ENCODE peak calls at places on chromosomes 5 and 9, in six cellular contexts. C is SK-N-SH, E is A549, H is IMR-90, Z is HepG2, S is H1. J is an unnamed sample.

GRCh38 chr9:137748311-137748710 is 129.3 kb upstream of the CACNA1B start:
- DNase-seq in Z (no peak), C (no peak), H (no peak), S (no peak), E (no peak), J (no peak)

GRCh38 chr5:91110709-91111108 is 272.4 kb downstream of the ARRDC3 start:
- DNase-seq in E (no peak), Z (no peak), C (no peak), S (no peak), H (peak), J (no peak)

GRCh38 chr5:175516933-175517823 is 38.8 kb downstream of the SFXN1 start:
- DNase-seq in Z (no peak), H (no peak), E (no peak), S (no peak), C (no peak), J (no peak)

GRCh38 chr5:72649449-72649848 is 142.2 kb upstream of the ZNF366 start:
- DNase-seq in E (no peak), S (no peak), Z (no peak), H (peak), C (no peak), J (no peak)

GRCh38 chr9:4080889-4081548 is 218.8 kb downstream of the GLIS3 start:
- DNase-seq in Z (no peak), E (no peak), H (peak), S (no peak), C (peak), J (peak)

GRCh38 chr5:171673328-171673727 is 112.3 kb upstream of the SMIM23 start:
- DNase-seq in E (no peak), S (peak), C (peak), Z (no peak), H (no peak), J (no peak)

GRCh38 chr5:62614355-62614754 is 35.7 kb downstream of the LRRC70 start:
- DNase-seq in Z (no peak), C (no peak), E (no peak), S (no peak), H (no peak), J (no peak)

GRCh38 chr5:156684216-156684615 is 165.9 kb upstream of the PPP1R2B start:
- DNase-seq in S (no peak), Z (peak), E (no peak), H (no peak), C (no peak), J (no peak)

GRCh38 chr9:35689601-35690446 is at the start of gene TPM2:
- DNase-seq in H (peak), Z (no peak), C (peak), E (peak), S (peak), J (peak)

GRCh38 chr9:35689351-35689600 is 449 bp downstream of the TPM2 start:
- DNase-seq in C (no peak), H (no peak), S (no peak), E (peak), Z (no peak), J (no peak)

GRCh38 chr9:35691325-35691631 is 1.6 kb upstream of the TPM2 start:
- DNase-seq in H (no peak), S (no peak), Z (no peak), C (no peak), E (peak), J (no peak)

GRCh38 chr9:35691757-35692301 is 2.1 kb upstream of the TPM2 start:
- DNase-seq in H (no peak), C (no peak), E (no peak), Z (no peak), S (no peak), J (peak)

DNA sequence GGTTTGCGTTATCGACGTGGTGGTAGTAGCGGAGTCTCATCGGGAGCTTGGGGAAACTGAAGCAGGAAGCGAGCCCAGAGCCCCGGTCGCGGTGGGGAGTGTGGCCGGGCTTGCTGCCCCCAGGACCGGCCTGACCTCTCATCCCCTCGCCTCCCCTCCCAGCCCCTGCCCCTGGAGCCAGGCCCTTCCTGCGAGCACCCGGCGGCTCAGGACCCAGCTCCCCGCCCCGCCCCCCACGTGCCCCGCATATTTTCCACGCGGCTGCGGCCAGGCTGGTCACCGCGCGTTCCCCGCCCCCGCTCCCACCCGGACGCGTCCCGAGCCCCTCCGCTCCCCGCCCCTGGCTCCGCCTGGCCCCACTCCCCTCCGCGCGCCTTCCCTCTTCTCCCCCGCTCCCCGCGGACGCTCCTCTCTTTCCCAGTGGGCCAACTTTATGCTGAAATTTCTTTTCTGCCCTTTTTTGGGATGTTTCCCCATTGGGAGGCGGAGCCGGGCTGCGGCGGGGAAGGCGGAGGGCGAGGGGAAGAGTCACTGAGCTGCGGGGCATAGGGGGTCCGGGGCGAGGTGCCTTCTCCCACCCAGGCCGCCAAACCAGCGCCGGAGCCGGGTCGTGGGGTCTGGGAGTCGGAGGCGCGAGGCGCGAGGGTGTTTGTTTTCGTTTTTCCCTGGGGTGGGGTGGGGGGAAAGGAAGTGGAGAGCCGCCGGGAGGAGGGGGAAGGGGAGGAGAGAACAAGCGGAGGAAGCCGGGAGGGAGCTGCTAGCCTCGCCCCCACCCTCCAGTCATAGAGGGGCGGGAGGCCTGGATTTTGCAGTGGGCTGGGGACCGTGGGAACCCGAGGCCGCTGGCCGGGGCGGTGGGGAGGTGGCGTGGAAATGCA is 961 bp upstream of the TPM2 start:
- DNase-seq in C (peak), S (peak), H (peak), Z (no peak), E (peak), J (peak)
- TF ChIP-seq USF2 in C (no peak), S (no peak), H (peak), Z (no peak), E (no peak), J (no peak)

DNA sequence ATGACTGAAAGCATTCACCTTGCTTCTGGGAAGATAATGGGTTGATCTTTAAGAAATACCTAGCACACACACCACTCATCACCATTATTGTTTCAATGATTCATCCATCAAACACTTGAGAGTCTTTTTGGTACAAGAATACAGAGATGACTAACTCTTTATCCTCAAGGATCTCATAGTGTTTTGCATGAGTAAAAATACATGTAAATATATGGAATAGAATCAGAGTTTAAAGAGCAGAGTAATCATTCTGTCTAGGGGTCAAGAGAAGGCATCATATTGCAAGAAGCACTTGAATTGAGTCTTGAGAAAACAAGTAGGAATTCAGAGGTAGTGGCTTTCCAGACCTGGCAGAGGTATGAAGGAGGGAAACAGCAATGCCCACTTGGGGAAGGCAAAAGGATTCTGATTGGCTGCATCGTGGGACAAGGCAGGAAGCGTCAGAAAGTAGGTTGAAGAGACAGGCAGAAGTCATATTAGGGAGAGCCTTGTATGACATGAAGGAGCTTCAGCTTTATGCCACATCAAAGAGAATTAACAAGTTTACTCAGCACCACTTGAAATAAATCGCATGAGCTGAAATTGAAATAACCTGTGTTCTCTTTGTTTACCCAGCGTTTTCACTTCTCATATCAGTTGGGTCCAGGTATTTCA is 542.5 kb downstream of the TLE1 start:
- DNase-seq in H (peak), C (no peak), Z (no peak), E (peak), S (no peak), J (no peak)
- TF ChIP-seq USF2 in H (no peak), C (no peak), Z (no peak), E (no peak), S (no peak), J (no peak)

GRCh38 chr9:129701054-129701453 is 35.6 kb downstream of the PRRX2 start:
- DNase-seq in Z (no peak), C (no peak), H (no peak), S (no peak), E (no peak), J (no peak)

GRCh38 chr9:129696803-129697110 is 31.3 kb downstream of the PRRX2 start:
- DNase-seq in S (no peak), H (no peak), E (no peak), Z (no peak), C (no peak), J (no peak)

GRCh38 chr9:129697111-129697955 is 31.9 kb downstream of the PRRX2 start:
- DNase-seq in C (peak), E (peak), Z (no peak), S (peak), H (peak), J (peak)

GRCh38 chr9:129695870-129696269 is 30.4 kb downstream of the PRRX2 start:
- DNase-seq in C (no peak), H (no peak), E (no peak), Z (no peak), S (no peak), J (no peak)

DNA sequence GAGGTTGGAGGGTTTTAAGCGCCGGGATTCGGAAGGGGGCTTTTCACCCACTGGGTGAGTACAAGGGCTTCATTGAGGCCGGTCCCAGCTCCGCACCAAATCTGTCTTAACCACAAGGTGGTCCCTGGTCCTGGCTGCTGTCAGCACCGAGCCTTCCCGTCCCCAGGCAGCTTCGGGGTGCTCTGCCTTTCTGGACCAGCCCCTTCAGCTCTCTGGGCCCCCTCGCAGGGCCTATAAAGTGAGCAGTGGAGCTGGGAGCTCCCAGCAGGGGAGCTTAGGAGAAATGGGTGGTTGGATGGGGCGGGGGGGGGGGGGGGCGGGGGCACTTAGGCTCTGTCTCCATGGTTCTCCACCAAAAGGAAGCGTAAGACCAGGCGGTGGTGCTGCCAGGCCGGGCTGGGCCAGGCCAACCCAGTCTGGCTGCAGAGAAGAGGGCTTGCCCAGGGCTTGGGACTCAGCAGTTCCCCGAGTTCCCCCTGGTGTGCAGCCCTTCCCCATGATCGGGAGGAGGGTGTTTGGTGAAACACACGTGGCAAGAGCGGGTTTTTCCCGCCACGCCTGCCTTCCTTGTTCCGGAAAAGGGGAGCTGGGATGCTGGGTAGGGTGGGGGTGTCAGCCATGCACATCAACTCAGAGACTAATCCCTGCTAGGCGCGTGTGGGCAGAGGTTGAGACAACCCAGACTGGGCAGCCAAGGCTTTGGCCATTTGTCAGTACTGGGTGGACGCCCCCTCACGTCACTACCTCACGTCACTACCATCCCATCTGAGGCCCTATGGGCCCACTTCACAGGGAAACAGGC is 32.7 kb downstream of the PRRX2 start:
- DNase-seq in Z (no peak), E (no peak), C (peak), H (no peak), S (no peak), J (no peak)
- TF ChIP-seq USF2 in Z (no peak), E (no peak), C (no peak), H (no peak), S (no peak), J (no peak)

GRCh38 chr9:136511144-136511669 is 28.4 kb upstream of the SEC16A start:
- DNase-seq in C (no peak), Z (no peak), H (no peak), E (no peak), S (no peak), J (no peak)

GRCh38 chr9:136511670-136512592 is 29.1 kb upstream of the SEC16A start:
- DNase-seq in E (no peak), S (no peak), C (no peak), H (no peak), Z (peak), J (no peak)

GRCh38 chr9:136514022-136514714 is 31.3 kb upstream of the SEC16A start:
- DNase-seq in S (no peak), Z (no peak), C (peak), E (no peak), H (no peak), J (no peak)

GRCh38 chr9:136513191-136513590 is 30.4 kb upstream of the SEC16A start:
- DNase-seq in Z (no peak), E (no peak), C (no peak), H (no peak), S (no peak), J (no peak)

DNA sequence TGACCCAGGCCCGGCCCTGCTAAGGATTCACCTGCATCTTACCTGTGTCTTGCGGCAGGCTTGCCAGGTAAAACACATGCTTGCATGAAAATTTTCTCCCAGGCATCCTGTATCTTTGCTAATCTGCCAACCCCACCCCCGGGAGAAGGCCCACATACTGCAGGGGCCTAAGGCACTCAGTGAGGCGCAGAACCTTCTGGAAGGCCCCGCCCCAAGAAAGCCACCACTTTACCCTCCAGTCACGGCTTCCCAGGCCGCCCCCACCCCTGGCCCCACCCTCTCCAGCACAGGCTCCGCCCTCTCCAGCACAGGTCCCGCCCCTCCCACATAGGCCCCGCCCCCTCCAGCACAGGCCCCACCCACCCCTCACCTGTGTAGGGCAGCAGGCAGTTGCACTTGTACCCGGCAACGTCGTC is 29.8 kb upstream of the SEC16A start:
- DNase-seq in S (no peak), H (no peak), C (peak), Z (no peak), E (peak), J (peak)
- TF ChIP-seq USF2 in S (no peak), H (no peak), C (no peak), Z (no peak), E (no peak), J (no peak)

DNA sequence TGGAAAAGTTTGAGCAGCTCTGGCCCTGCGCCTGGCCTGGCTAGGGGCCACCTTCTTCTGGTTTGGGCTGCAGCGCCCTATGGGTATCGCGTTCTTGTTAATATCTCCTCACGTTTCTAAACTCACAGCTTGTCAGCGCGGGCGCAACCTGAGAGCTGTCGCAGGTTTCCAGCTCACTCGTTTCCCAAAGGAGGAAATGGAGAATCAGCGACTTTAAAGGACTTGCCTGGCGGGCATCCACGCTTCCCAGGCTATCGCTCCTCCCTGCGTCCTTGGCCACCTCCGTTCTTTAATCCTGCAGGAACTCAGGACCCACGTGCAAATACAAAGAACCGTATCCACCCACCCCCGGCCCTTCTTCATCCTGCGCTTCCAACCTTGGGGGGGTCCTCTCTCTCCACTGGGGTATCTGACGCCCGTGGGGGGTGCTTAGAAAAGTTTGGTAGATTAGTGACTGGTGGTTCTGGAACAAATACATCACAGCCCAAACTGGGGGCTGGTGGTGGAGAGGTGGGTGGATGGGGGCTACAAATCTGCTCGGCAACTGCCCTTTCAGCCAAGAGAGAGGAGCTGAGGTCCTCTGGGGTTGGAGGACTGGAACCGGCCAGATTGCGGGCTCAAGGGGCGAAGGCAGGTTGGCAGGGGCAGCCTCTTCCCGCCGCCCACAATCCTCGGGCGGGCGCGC is 575 bp upstream of the PSAT1 start:
- DNase-seq in S (peak), C (peak), H (peak), E (peak), Z (peak), J (peak)
- TF ChIP-seq USF2 in S (no peak), C (no peak), H (no peak), E (no peak), Z (no peak), J (no peak)

GRCh38 chr5:21681906-21682305 is 1171.2 kb downstream of the CDH12 start:
- DNase-seq in S (no peak), C (no peak), E (no peak), H (no peak), Z (no peak), J (no peak)

GRCh38 chr5:21680661-21681060 is 1172.5 kb downstream of the CDH12 start:
- DNase-seq in C (no peak), H (peak), Z (no peak), E (no peak), S (no peak), J (no peak)

GRCh38 chr5:21678526-21678925 is 1174.6 kb downstream of the CDH12 start:
- DNase-seq in C (no peak), Z (no peak), H (no peak), E (no peak), S (no peak), J (no peak)

GRCh38 chr5:21685016-21685415 is 1168.1 kb downstream of the CDH12 start:
- DNase-seq in H (no peak), E (no peak), S (no peak), C (no peak), Z (no peak), J (no peak)

GRCh38 chr5:21680196-21680595 is 1172.9 kb downstream of the CDH12 start:
- DNase-seq in Z (no peak), H (peak), E (no peak), C (no peak), S (no peak), J (no peak)
- TF ChIP-seq USF2 in Z (no peak), H (no peak), E (no peak), C (no peak), S (no peak), J (no peak)